ENCODE peak calls at places on chromosomes 12 and 14, in four cellular contexts. L, E, R and W are unnamed samples.

GRCh38 chr14:29822430-29822709 is 105.3 kb downstream of the PRKD1 start:
- DNase-seq in L (no peak), E (no peak), R (no peak), W (no peak)

GRCh38 chr14:100476012-100476822 is 111.0 kb downstream of the BEGAIN start:
- DNase-seq in L (no peak), E (peak; percentile 88), R (peak; percentile 95), W (peak; percentile 94)

GRCh38 chr12:109829667-109830066 is 3.5 kb downstream of the TRPV4 start:
- DNase-seq in L (no peak), E (no peak), R (no peak), W (no peak)

GRCh38 chr12:3962661-3963483 is 89.7 kb upstream of the PARP11 start:
- DNase-seq in L (no peak), E (no peak), R (no peak), W (no peak)

GRCh38 chr14:66539034-66539433 is 31.1 kb downstream of the GPHN start:
- DNase-seq in L (no peak), E (no peak), R (no peak), W (no peak)

GRCh38 chr12:9702239-9702638 is 30.7 kb downstream of the CLECL1 start:
- DNase-seq in L (no peak), E (no peak), R (no peak), W (no peak)

GRCh38 chr12:38384816-38385491 is 68.4 kb downstream of the ALG10B start:
- DNase-seq in L (no peak), E (no peak), R (peak; percentile 60), W (no peak)

GRCh38 chr14:64855732-64856527 is 23.8 kb downstream of the SPTB start:
- DNase-seq in L (no peak), E (no peak), R (no peak), W (no peak)

GRCh38 chr14:57205953-57206352 is 62.8 kb downstream of the EXOC5 start:
- DNase-seq in L (no peak), E (no peak), R (no peak), W (no peak)

GRCh38 chr12:43578782-43579181 is 26.8 kb upstream of the ADAMTS20 start:
- DNase-seq in L (no peak), E (no peak), R (no peak), W (no peak)

GRCh38 chr12:2797721-2798418 is 3.1 kb downstream of the FKBP4 start:
- DNase-seq in L (no peak), E (no peak), R (no peak), W (no peak)
- H3K4me1 ChIP-seq in L (peaks cover 11% of the 10 kb centered on the region), E (peaks cover 13% of the 10 kb centered on the region), R (peaks cover 34% of the 10 kb centered on the region), W (peaks cover 10% of the 10 kb centered on the region)

GRCh38 chr12:130161261-130162231 is 718 bp upstream of the FZD10 start:
- DNase-seq in L (no peak), E (no peak), R (no peak), W (no peak)
- TF ChIP-seq TCF7L2 in L (no peak), E (no peak), R (no peak), W (no peak)

GRCh38 chr14:69013943-69014782 is 35.1 kb upstream of the ACTN1 start:
- DNase-seq in L (no peak), E (no peak), R (peak; percentile 88), W (no peak)
- H3K4me1 ChIP-seq in L (peaks cover 4% of the 10 kb centered on the region), E (peaks cover 5% of the 10 kb centered on the region), R (peaks cover 27% of the 10 kb centered on the region), W (peaks cover 10% of the 10 kb centered on the region)

GRCh38 chr14:104697892-104698583 is 8.6 kb downstream of the INF2 start:
- DNase-seq in L (no peak), E (no peak), R (no peak), W (no peak)
- TF ChIP-seq TCF7L2 in L (no peak), E (no peak), R (no peak), W (no peak)

GRCh38 chr14:92770454-92770853 is 22.0 kb upstream of the LGMN start:
- DNase-seq in L (no peak), E (no peak), R (no peak), W (no peak)
- H3K4me1 ChIP-seq in L (no peaks in the 10 kb centered on the region), E (no peaks in the 10 kb centered on the region), R (no peaks in the 10 kb centered on the region), W (no peaks in the 10 kb centered on the region)

GRCh38 chr14:85178869-85179268 is 351.1 kb upstream of the FLRT2 start:
- DNase-seq in L (no peak), E (no peak), R (no peak), W (no peak)

GRCh38 chr14:85172889-85173458 is 357.0 kb upstream of the FLRT2 start:
- DNase-seq in L (no peak), E (no peak), R (no peak), W (no peak)

GRCh38 chr14:85172290-85172689 is 357.7 kb upstream of the FLRT2 start:
- DNase-seq in L (no peak), E (no peak), R (no peak), W (no peak)

GRCh38 chr14:85175556-85175955 is 354.4 kb upstream of the FLRT2 start:
- DNase-seq in L (no peak), E (no peak), R (no peak), W (no peak)
- TF ChIP-seq TCF7L2 in L (no peak), E (no peak), R (no peak), W (no peak)

DNA sequence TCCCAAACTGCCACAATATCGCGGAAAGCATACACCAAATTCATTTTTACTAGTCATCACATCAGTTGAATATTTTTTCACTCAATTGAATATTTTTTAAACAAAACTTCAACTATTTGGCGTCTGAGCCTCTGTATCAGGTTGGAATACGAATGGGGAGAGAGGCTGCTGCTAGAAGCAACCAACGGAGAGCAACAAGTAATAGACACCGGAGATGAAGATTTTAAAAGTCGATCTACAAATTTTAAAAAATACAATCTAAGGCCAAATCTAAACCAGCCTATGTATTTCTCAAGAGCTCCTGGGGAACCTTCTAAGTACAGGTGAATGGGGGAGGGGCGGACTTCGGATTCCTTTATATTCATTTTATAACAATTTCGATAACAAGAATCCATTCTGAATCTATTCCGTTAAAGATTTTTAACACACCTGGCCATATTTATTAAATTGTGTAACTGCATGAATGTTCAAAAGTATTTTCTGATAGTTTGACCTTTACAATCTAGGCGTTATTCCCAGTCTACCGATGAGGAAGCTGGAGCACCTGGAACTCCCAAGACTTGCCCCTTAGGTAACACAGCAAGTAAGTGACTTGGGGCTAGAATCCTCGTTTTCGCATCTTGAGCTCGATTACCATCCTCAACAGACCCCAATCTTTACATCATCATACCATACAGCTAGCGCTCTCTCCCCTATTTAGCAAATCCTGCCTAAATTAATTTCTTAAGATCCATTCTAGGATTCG is 1.2 kb downstream of the GNPNAT1 start:
- DNase-seq in L (no peak), E (no peak), R (no peak), W (no peak)
- H3K4me1 ChIP-seq in L (peaks cover 16% of the 10 kb centered on the region), E (peaks cover 5% of the 10 kb centered on the region), R (peaks cover 49% of the 10 kb centered on the region), W (peaks cover 9% of the 10 kb centered on the region)

DNA sequence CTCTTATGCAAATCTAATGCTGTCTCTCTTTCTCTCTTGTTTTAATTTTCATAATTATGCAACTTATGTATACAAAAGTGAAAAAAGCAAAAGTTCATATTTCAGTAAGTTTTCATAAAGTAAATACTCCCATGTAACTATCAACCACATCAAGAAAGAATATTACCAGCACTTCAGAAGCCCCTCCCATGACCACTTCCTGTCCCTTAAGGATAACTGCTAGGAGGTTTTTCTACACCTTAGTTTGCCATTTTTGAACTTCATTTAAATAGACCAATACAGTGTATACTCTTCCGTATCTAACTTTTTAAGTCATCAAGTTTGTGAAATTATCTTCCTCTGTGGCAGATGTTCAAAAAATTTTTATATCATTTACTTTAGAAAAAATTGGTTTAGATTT is 547 bp upstream of the OR4K15 start:
- DNase-seq in L (no peak), E (no peak), R (no peak), W (no peak)
- TF ChIP-seq TCF7L2 in L (no peak), E (no peak), R (no peak), W (no peak)

DNA sequence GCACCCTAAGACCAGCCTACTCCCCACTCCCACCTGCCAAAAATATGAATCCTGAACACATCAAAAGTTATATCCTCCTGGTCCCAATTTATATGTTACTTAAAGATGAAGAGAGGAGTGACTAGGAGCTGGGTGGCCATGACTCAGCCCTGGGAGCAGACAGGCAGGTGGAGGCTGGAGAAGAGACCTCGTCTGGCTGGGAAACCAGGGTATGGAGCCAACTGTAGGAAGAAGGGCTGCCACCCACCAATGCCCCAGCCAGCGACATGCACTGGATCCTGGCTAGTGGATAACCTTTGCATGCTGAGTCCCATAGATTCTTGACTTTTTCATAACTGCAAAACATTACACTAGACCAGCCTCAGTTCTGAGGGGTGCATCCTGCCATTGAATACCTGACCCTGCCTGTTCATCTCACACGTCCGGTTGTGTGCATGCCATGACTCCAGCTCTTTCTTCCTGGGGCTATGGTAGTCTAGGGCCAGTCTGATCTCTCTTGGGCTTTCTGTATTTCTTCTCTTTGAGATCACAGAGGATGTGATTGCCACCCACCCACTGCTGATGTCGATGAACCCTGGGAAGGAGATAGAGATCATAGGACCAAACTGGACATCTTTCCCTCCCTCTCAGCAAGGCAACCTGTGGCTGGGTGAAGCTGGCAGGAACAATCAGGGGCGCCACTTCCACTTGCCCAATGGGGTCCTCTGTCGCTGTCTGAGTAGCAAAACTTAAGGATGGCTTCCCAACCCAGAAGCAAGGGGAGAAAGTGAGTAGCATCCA is 69.6 kb upstream of the DDX11 start:
- DNase-seq in L (no peak), E (no peak), R (no peak), W (no peak)
- H3K4me1 ChIP-seq in L (no peaks in the 10 kb centered on the region), E (no peaks in the 10 kb centered on the region), R (no peaks in the 10 kb centered on the region), W (peaks cover 23% of the 10 kb centered on the region)

GRCh38 chr12:121802843-121803698 is 738 bp upstream of the SETD1B start:
- DNase-seq in L (peak; percentile 70), E (no peak), R (peak; percentile 93), W (peak; percentile 89)
- TF ChIP-seq TCF7L2 in L (no peak), E (no peak), R (no peak), W (no peak)